ENCODE peak calls at places on chromosomes 16 and 17, in eight cellular contexts. One of them, this sample, is unnamed.

GRCh38 chr16:81610144-81610842 is 165.7 kb downstream of the CMIP start:
- DNase-seq in OCI-LY7: no peak
- DNase-seq in HFF-Myc: no peak
- DNase-seq in HCEC 1CT: peak; percentile 36
- DNase-seq in T47D: no peak
- DNase-seq in fibroblast of the conjunctiva: no peak
- DNase-seq in H7: no peak
- DNase-seq in right cardiac atrium: peak; percentile 95
- DNase-seq in this sample: no peak

GRCh38 chr16:85114909-85115567 is 2.8 kb upstream of the CIBAR2 start:
- DNase-seq in OCI-LY7: peak; percentile 84
- DNase-seq in HFF-Myc: no peak
- DNase-seq in HCEC 1CT: peak; percentile 79
- DNase-seq in T47D: peak; percentile 89
- DNase-seq in fibroblast of the conjunctiva: peak; percentile 65
- DNase-seq in H7: peak; percentile 96
- DNase-seq in right cardiac atrium: peak; percentile 96
- DNase-seq in this sample: peak; percentile 86

GRCh38 chr16:66936889-66937554 is 1.7 kb downstream of the CES2 start:
- DNase-seq in OCI-LY7: no peak
- DNase-seq in HFF-Myc: no peak
- DNase-seq in HCEC 1CT: no peak
- DNase-seq in T47D: no peak
- DNase-seq in fibroblast of the conjunctiva: no peak
- DNase-seq in H7: no peak
- DNase-seq in right cardiac atrium: peak; percentile 20
- DNase-seq in this sample: no peak

GRCh38 chr17:1724351-1724868 is at the start of gene WDR81:
- DNase-seq in OCI-LY7: peak; percentile 93
- DNase-seq in HFF-Myc: no peak
- DNase-seq in HCEC 1CT: peak; percentile 87
- DNase-seq in T47D: peak; percentile 75
- DNase-seq in fibroblast of the conjunctiva: peak; percentile 67
- DNase-seq in H7: peak; percentile 98
- DNase-seq in right cardiac atrium: peak; percentile 97
- DNase-seq in this sample: peak; percentile 91

GRCh38 chr17:35944151-35944550 is 638 bp upstream of the LYZL6 start:
- DNase-seq in OCI-LY7: no peak
- DNase-seq in HFF-Myc: no peak
- DNase-seq in HCEC 1CT: no peak
- DNase-seq in T47D: no peak
- DNase-seq in fibroblast of the conjunctiva: no peak
- DNase-seq in H7: no peak
- DNase-seq in right cardiac atrium: no peak
- DNase-seq in this sample: no peak

GRCh38 chr16:80265624-80266306 is 275.0 kb upstream of the DYNLRB2 start:
- DNase-seq in OCI-LY7: no peak
- DNase-seq in HFF-Myc: no peak
- DNase-seq in HCEC 1CT: no peak
- DNase-seq in T47D: no peak
- DNase-seq in fibroblast of the conjunctiva: no peak
- DNase-seq in H7: no peak
- DNase-seq in right cardiac atrium: no peak
- DNase-seq in this sample: no peak

GRCh38 chr16:52852978-52853377 is 199.7 kb downstream of the CHD9NB start:
- DNase-seq in OCI-LY7: no peak
- DNase-seq in HFF-Myc: no peak
- DNase-seq in HCEC 1CT: no peak
- DNase-seq in T47D: no peak
- DNase-seq in fibroblast of the conjunctiva: no peak
- DNase-seq in H7: no peak
- DNase-seq in right cardiac atrium: no peak
- DNase-seq in this sample: no peak

GRCh38 chr17:77615672-77616242 is 342.7 kb upstream of the TNRC6C start:
- DNase-seq in OCI-LY7: no peak
- DNase-seq in HFF-Myc: no peak
- DNase-seq in HCEC 1CT: no peak
- DNase-seq in T47D: no peak
- DNase-seq in fibroblast of the conjunctiva: no peak
- DNase-seq in H7: peak; percentile 5
- DNase-seq in right cardiac atrium: no peak
- DNase-seq in this sample: peak; percentile 15

GRCh38 chr17:30369995-30370394 is 8.7 kb upstream of the CPD start:
- DNase-seq in OCI-LY7: no peak
- DNase-seq in HFF-Myc: no peak
- DNase-seq in HCEC 1CT: no peak
- DNase-seq in T47D: no peak
- DNase-seq in fibroblast of the conjunctiva: no peak
- DNase-seq in H7: no peak
- DNase-seq in right cardiac atrium: no peak
- DNase-seq in this sample: no peak

GRCh38 chr17:19958023-19958422 is 19.6 kb downstream of the AKAP10 start:
- DNase-seq in OCI-LY7: no peak
- DNase-seq in HFF-Myc: peak; percentile 88
- DNase-seq in HCEC 1CT: peak; percentile 87
- DNase-seq in T47D: no peak
- DNase-seq in fibroblast of the conjunctiva: peak; percentile 68
- DNase-seq in H7: no peak
- DNase-seq in right cardiac atrium: no peak
- DNase-seq in this sample: peak; percentile 78

GRCh38 chr17:78361227-78361683 is 1.4 kb upstream of the SOCS3 start:
- DNase-seq in OCI-LY7: no peak
- DNase-seq in HFF-Myc: no peak
- DNase-seq in HCEC 1CT: no peak
- DNase-seq in T47D: no peak
- DNase-seq in fibroblast of the conjunctiva: no peak
- DNase-seq in H7: no peak
- DNase-seq in right cardiac atrium: peak; percentile 37
- DNase-seq in this sample: no peak

GRCh38 chr16:30005341-30006094 is 5.3 kb downstream of the DOC2A start:
- DNase-seq in OCI-LY7: peak; percentile 59
- DNase-seq in HFF-Myc: no peak
- DNase-seq in HCEC 1CT: peak; percentile 33
- DNase-seq in T47D: peak; percentile 57
- DNase-seq in fibroblast of the conjunctiva: peak; percentile 18
- DNase-seq in H7: peak; percentile 94
- DNase-seq in right cardiac atrium: peak; percentile 62
- DNase-seq in this sample: peak; percentile 52

GRCh38 chr17:73628642-73629552 is 15.3 kb downstream of the SDK2 start:
- DNase-seq in OCI-LY7: no peak
- DNase-seq in HFF-Myc: no peak
- DNase-seq in HCEC 1CT: no peak
- DNase-seq in T47D: no peak
- DNase-seq in fibroblast of the conjunctiva: no peak
- DNase-seq in H7: no peak
- DNase-seq in right cardiac atrium: no peak
- DNase-seq in this sample: no peak

GRCh38 chr16:6131526-6132050 is 1034.0 kb upstream of the EEF2KMT start:
- DNase-seq in OCI-LY7: no peak
- DNase-seq in HFF-Myc: no peak
- DNase-seq in HCEC 1CT: no peak
- DNase-seq in T47D: no peak
- DNase-seq in fibroblast of the conjunctiva: no peak
- DNase-seq in H7: no peak
- DNase-seq in right cardiac atrium: no peak
- DNase-seq in this sample: no peak

GRCh38 chr16:87897563-87898505 is 28.5 kb upstream of the SLC7A5 start:
- DNase-seq in OCI-LY7: peak; percentile 16
- DNase-seq in HFF-Myc: no peak
- DNase-seq in HCEC 1CT: no peak
- DNase-seq in T47D: no peak
- DNase-seq in fibroblast of the conjunctiva: no peak
- DNase-seq in H7: no peak
- DNase-seq in right cardiac atrium: no peak
- DNase-seq in this sample: no peak

GRCh38 chr17:56679148-56679766 is 85.8 kb downstream of the NOG start:
- DNase-seq in OCI-LY7: peak; percentile 4
- DNase-seq in HFF-Myc: no peak
- DNase-seq in HCEC 1CT: peak; percentile 51
- DNase-seq in T47D: peak; percentile 45
- DNase-seq in fibroblast of the conjunctiva: peak; percentile 12
- DNase-seq in H7: peak; percentile 64
- DNase-seq in right cardiac atrium: no peak
- DNase-seq in this sample: peak; percentile 66

GRCh38 chr17:76383645-76384221 is 676 bp upstream of the SPHK1 start:
- DNase-seq in OCI-LY7: peak; percentile 63
- DNase-seq in HFF-Myc: no peak
- DNase-seq in HCEC 1CT: peak; percentile 46
- DNase-seq in T47D: peak; percentile 51
- DNase-seq in fibroblast of the conjunctiva: no peak
- DNase-seq in H7: peak; percentile 91
- DNase-seq in right cardiac atrium: peak; percentile 83
- DNase-seq in this sample: peak; percentile 81

GRCh38 chr17:80941743-80942211 is 49.9 kb upstream of the CHMP6 start:
- DNase-seq in OCI-LY7: no peak
- DNase-seq in HFF-Myc: no peak
- DNase-seq in HCEC 1CT: no peak
- DNase-seq in T47D: no peak
- DNase-seq in fibroblast of the conjunctiva: no peak
- DNase-seq in H7: no peak
- DNase-seq in right cardiac atrium: peak; percentile 75
- DNase-seq in this sample: peak; percentile 80

GRCh38 chr16:69660166-69660565 is 66.2 kb downstream of the NQO1 start:
- DNase-seq in OCI-LY7: no peak
- DNase-seq in HFF-Myc: no peak
- DNase-seq in HCEC 1CT: no peak
- DNase-seq in T47D: no peak
- DNase-seq in fibroblast of the conjunctiva: no peak
- DNase-seq in H7: no peak
- DNase-seq in right cardiac atrium: no peak
- DNase-seq in this sample: no peak

GRCh38 chr17:58377661-58378060 is 25.7 kb upstream of the SUPT4H1 start:
- DNase-seq in OCI-LY7: no peak
- DNase-seq in HFF-Myc: no peak
- DNase-seq in HCEC 1CT: no peak
- DNase-seq in T47D: no peak
- DNase-seq in fibroblast of the conjunctiva: no peak
- DNase-seq in H7: no peak
- DNase-seq in right cardiac atrium: no peak
- DNase-seq in this sample: no peak

GRCh38 chr17:82963104-82963950 is 116.1 kb upstream of the METRNL start:
- DNase-seq in OCI-LY7: peak; percentile 33
- DNase-seq in HFF-Myc: peak; percentile 51
- DNase-seq in HCEC 1CT: peak; percentile 67
- DNase-seq in T47D: peak; percentile 78
- DNase-seq in fibroblast of the conjunctiva: peak; percentile 58
- DNase-seq in H7: peak; percentile 94
- DNase-seq in right cardiac atrium: peak; percentile 94
- DNase-seq in this sample: peak; percentile 87

GRCh38 chr17:1134634-1135324 is 45.0 kb downstream of the ABR start:
- DNase-seq in OCI-LY7: no peak
- DNase-seq in HFF-Myc: no peak
- DNase-seq in HCEC 1CT: no peak
- DNase-seq in T47D: no peak
- DNase-seq in fibroblast of the conjunctiva: no peak
- DNase-seq in H7: no peak
- DNase-seq in right cardiac atrium: peak; percentile 87
- DNase-seq in this sample: no peak

GRCh38 chr17:58531661-58532554 is 17.5 kb upstream of the MTMR4 start:
- DNase-seq in OCI-LY7: peak; percentile 27
- DNase-seq in HFF-Myc: no peak
- DNase-seq in HCEC 1CT: no peak
- DNase-seq in T47D: peak; percentile 75
- DNase-seq in fibroblast of the conjunctiva: no peak
- DNase-seq in H7: peak; percentile 95
- DNase-seq in right cardiac atrium: peak; percentile 87
- DNase-seq in this sample: peak; percentile 55

GRCh38 chr16:70694088-70694487 is 8.2 kb upstream of the MTSS2 start:
- DNase-seq in OCI-LY7: no peak
- DNase-seq in HFF-Myc: peak; percentile 77
- DNase-seq in HCEC 1CT: peak; percentile 91
- DNase-seq in T47D: peak; percentile 63
- DNase-seq in fibroblast of the conjunctiva: peak; percentile 78
- DNase-seq in H7: peak; percentile 91
- DNase-seq in right cardiac atrium: peak; percentile 47
- DNase-seq in this sample: peak; percentile 84

GRCh38 chr17:30229012-30229411 is 6.5 kb downstream of the SLC6A4 start:
- DNase-seq in OCI-LY7: no peak
- DNase-seq in HFF-Myc: no peak
- DNase-seq in HCEC 1CT: no peak
- DNase-seq in T47D: no peak
- DNase-seq in fibroblast of the conjunctiva: no peak
- DNase-seq in H7: no peak
- DNase-seq in right cardiac atrium: no peak
- DNase-seq in this sample: no peak

GRCh38 chr16:87297918-87298631 is 19.1 kb downstream of the C16orf95 start:
- DNase-seq in OCI-LY7: peak; percentile 67
- DNase-seq in HFF-Myc: no peak
- DNase-seq in HCEC 1CT: no peak
- DNase-seq in T47D: peak; percentile 39
- DNase-seq in fibroblast of the conjunctiva: no peak
- DNase-seq in H7: peak; percentile 93
- DNase-seq in right cardiac atrium: no peak
- DNase-seq in this sample: peak; percentile 26

GRCh38 chr17:78488867-78489634 is 88.1 kb downstream of the DNAH17 start:
- DNase-seq in OCI-LY7: no peak
- DNase-seq in HFF-Myc: no peak
- DNase-seq in HCEC 1CT: no peak
- DNase-seq in T47D: no peak
- DNase-seq in fibroblast of the conjunctiva: no peak
- DNase-seq in H7: no peak
- DNase-seq in right cardiac atrium: no peak
- DNase-seq in this sample: no peak

GRCh38 chr17:74852237-74853047 is 7.2 kb downstream of the GRIN2C start:
- DNase-seq in OCI-LY7: peak; percentile 79
- DNase-seq in HFF-Myc: no peak
- DNase-seq in HCEC 1CT: no peak
- DNase-seq in T47D: peak; percentile 94
- DNase-seq in fibroblast of the conjunctiva: no peak
- DNase-seq in H7: peak; percentile 98
- DNase-seq in right cardiac atrium: peak; percentile 53
- DNase-seq in this sample: peak; percentile 84

GRCh38 chr16:65323655-65324237 is 201.9 kb upstream of the CDH11 start:
- DNase-seq in OCI-LY7: peak; percentile 10
- DNase-seq in HFF-Myc: no peak
- DNase-seq in HCEC 1CT: no peak
- DNase-seq in T47D: no peak
- DNase-seq in fibroblast of the conjunctiva: no peak
- DNase-seq in H7: no peak
- DNase-seq in right cardiac atrium: no peak
- DNase-seq in this sample: no peak

GRCh38 chr17:40153603-40154238 is 13.4 kb downstream of the CASC3 start:
- DNase-seq in OCI-LY7: no peak
- DNase-seq in HFF-Myc: no peak
- DNase-seq in HCEC 1CT: no peak
- DNase-seq in T47D: no peak
- DNase-seq in fibroblast of the conjunctiva: no peak
- DNase-seq in H7: no peak
- DNase-seq in right cardiac atrium: no peak
- DNase-seq in this sample: no peak

GRCh38 chr17:49691677-49692191 is 13.8 kb upstream of the SPOP start:
- DNase-seq in OCI-LY7: no peak
- DNase-seq in HFF-Myc: no peak
- DNase-seq in HCEC 1CT: no peak
- DNase-seq in T47D: no peak
- DNase-seq in fibroblast of the conjunctiva: no peak
- DNase-seq in H7: peak; percentile 78
- DNase-seq in right cardiac atrium: no peak
- DNase-seq in this sample: no peak